ENCODE peak calls at places on chromosomes 7 and 10, in five cellular contexts. One of them, this sample, is unnamed.

GRCh38 chr10:49090696-49091338 is 24.5 kb downstream of the VSTM4 start:
- DNase-seq in endothelial cell of umbilical vein: no peak
- DNase-seq in A549: no peak
- DNase-seq in K562: no peak
- DNase-seq in HepG2: no peak
- DNase-seq in this sample: no peak

GRCh38 chr10:15370212-15370740 is 813 bp downstream of the FAM171A1 start:
- DNase-seq in HepG2: no peak
- DNase-seq in endothelial cell of umbilical vein: peak
- DNase-seq in K562: peak
- DNase-seq in A549: no peak
- DNase-seq in this sample: no peak

GRCh38 chr10:33113111-33113856 is 155.3 kb upstream of the ITGB1 start:
- DNase-seq in K562: no peak
- DNase-seq in HepG2: no peak
- DNase-seq in endothelial cell of umbilical vein: no peak
- DNase-seq in A549: no peak
- DNase-seq in this sample: no peak

GRCh38 chr7:134941185-134941900 is 45.0 kb upstream of the AGBL3 start:
- DNase-seq in K562: no peak
- DNase-seq in HepG2: no peak
- DNase-seq in A549: peak
- DNase-seq in endothelial cell of umbilical vein: peak
- DNase-seq in this sample: no peak

GRCh38 chr7:108314049-108314448 is 142.2 kb downstream of the NRCAM start:
- DNase-seq in HepG2: no peak
- DNase-seq in A549: no peak
- DNase-seq in endothelial cell of umbilical vein: no peak
- DNase-seq in K562: no peak
- DNase-seq in this sample: no peak

GRCh38 chr7:55546826-55547225 is 25.5 kb downstream of the VOPP1 start:
- DNase-seq in A549: peak
- DNase-seq in HepG2: peak
- DNase-seq in endothelial cell of umbilical vein: peak
- DNase-seq in K562: no peak
- DNase-seq in this sample: peak

GRCh38 chr7:35384761-35385700 is 131.1 kb upstream of the TBX20 start:
- DNase-seq in A549: no peak
- DNase-seq in K562: no peak
- DNase-seq in endothelial cell of umbilical vein: no peak
- DNase-seq in HepG2: no peak
- DNase-seq in this sample: no peak

GRCh38 chr10:59098387-59098786 is 78.1 kb upstream of the PHYHIPL start:
- DNase-seq in K562: no peak
- DNase-seq in HepG2: no peak
- DNase-seq in A549: no peak
- DNase-seq in endothelial cell of umbilical vein: no peak
- DNase-seq in this sample: no peak

GRCh38 chr7:33905389-33906032 is at the start of gene BMPER:
- DNase-seq in A549: peak
- DNase-seq in endothelial cell of umbilical vein: no peak
- DNase-seq in HepG2: no peak
- DNase-seq in K562: no peak
- DNase-seq in this sample: no peak

GRCh38 chr10:45091968-45092367 is 91.2 kb downstream of the ZNF22 start:
- DNase-seq in endothelial cell of umbilical vein: no peak
- DNase-seq in HepG2: no peak
- DNase-seq in K562: no peak
- DNase-seq in A549: no peak
- DNase-seq in this sample: no peak

GRCh38 chr7:2045559-2046405 is 187.0 kb downstream of the MAD1L1 start:
- DNase-seq in endothelial cell of umbilical vein: no peak
- DNase-seq in HepG2: no peak
- DNase-seq in A549: no peak
- DNase-seq in K562: no peak
- DNase-seq in this sample: no peak

GRCh38 chr7:137755438-137755837 is 91.3 kb downstream of the DGKI start:
- DNase-seq in HepG2: no peak
- DNase-seq in endothelial cell of umbilical vein: no peak
- DNase-seq in K562: no peak
- DNase-seq in A549: no peak
- DNase-seq in this sample: peak

GRCh38 chr10:79202188-79203013 is 133.6 kb downstream of the ZMIZ1 start:
- DNase-seq in A549: peak
- DNase-seq in endothelial cell of umbilical vein: peak
- DNase-seq in K562: peak
- DNase-seq in HepG2: peak
- DNase-seq in this sample: peak

GRCh38 chr7:6360841-6361240 is 86.9 kb downstream of the DAGLB start:
- DNase-seq in HepG2: peak
- DNase-seq in K562: peak
- DNase-seq in A549: no peak
- DNase-seq in endothelial cell of umbilical vein: no peak
- DNase-seq in this sample: peak
- TF ChIP-seq MAX in HepG2: no peak
- TF ChIP-seq MAX in K562: no peak
- TF ChIP-seq MAX in A549: no peak
- TF ChIP-seq MAX in endothelial cell of umbilical vein: no peak
- TF ChIP-seq MAX in this sample: no peak

GRCh38 chr7:87146740-87147386 is 5.4 kb upstream of the DMTF1 start:
- DNase-seq in endothelial cell of umbilical vein: no peak
- DNase-seq in A549: no peak
- DNase-seq in K562: no peak
- DNase-seq in HepG2: no peak
- DNase-seq in this sample: no peak
- TF ChIP-seq MYC in endothelial cell of umbilical vein: no peak
- TF ChIP-seq MYC in A549: no peak
- TF ChIP-seq MYC in K562: no peak
- TF ChIP-seq MYC in HepG2: no peak
- TF ChIP-seq MYC in this sample: no peak

GRCh38 chr7:30469303-30469702 is 9.3 kb downstream of the NOD1 start:
- DNase-seq in K562: no peak
- DNase-seq in endothelial cell of umbilical vein: peak
- DNase-seq in HepG2: peak
- DNase-seq in A549: peak
- DNase-seq in this sample: no peak
- TF ChIP-seq MAX in K562: no peak
- TF ChIP-seq MAX in endothelial cell of umbilical vein: no peak
- TF ChIP-seq MAX in HepG2: no peak
- TF ChIP-seq MAX in A549: peak
- TF ChIP-seq MAX in this sample: no peak

DNA sequence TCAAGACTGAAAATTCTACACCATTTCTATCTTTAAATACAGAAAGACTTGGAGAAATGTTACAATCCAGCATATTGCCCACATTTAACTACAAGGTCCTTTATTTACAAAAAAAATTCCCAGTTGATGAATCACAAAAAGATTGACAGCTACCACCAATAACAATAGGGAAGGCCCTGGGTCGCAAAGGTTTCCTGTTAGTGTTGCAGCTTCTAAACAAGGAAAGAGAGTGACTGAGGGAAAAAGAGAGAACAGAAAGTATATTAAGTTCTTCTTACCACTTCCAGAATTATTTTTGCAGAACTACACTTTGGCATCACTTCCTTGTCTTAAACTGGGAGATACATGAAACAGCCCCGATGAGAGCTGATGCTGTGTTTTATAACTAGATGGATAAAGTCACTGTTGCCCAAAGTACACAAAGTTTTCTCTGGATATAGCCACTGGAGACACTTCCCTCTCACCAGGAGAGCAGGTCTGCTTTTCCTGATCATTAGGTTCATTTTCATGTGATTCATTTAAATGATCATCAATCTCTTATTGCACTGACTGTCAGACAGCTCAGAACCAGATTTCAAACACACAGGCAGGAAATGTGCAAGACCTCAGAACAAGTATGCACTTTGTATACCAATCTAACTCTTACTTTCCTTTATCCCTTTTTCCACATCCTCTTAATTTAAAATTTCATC is 57.0 kb downstream of the SHTN1 start:
- DNase-seq in endothelial cell of umbilical vein: peak
- DNase-seq in A549: peak
- DNase-seq in K562: peak
- DNase-seq in HepG2: peak
- DNase-seq in this sample: peak
- TF ChIP-seq MYC in endothelial cell of umbilical vein: no peak
- TF ChIP-seq MYC in A549: no peak
- TF ChIP-seq MYC in K562: no peak
- TF ChIP-seq MYC in HepG2: no peak
- TF ChIP-seq MYC in this sample: no peak